ENCODE peak calls at places on chromosomes 16 and 17, in ten cellular contexts. W is Panc1, H is HL-60, J is endothelial cell of umbilical vein, K is stomach, F is transverse colon, U is HCT116, L is suprapubic skin, C is prostate gland, M is sigmoid colon. A is an unnamed sample.

GRCh38 chr16:67917852-67918236 is 13.8 kb downstream of the CTRL start:
- DNase-seq in J (no peak), H (no peak), F (no peak), U (peak; percentile 45), W (peak; percentile 47), K (no peak), C (no peak), M (no peak), L (no peak), A (no peak)

GRCh38 chr17:69578385-69578936 is 164.0 kb downstream of the MAP2K6 start:
- DNase-seq in K (no peak), L (no peak), M (no peak), C (no peak), H (no peak), F (no peak), J (no peak), U (no peak), W (no peak), A (no peak)

GRCh38 chr16:27241658-27242057 is 26.9 kb downstream of the NSMCE1 start:
- DNase-seq in J (peak; percentile 80), H (no peak), M (peak; percentile 60), L (peak; percentile 28), C (no peak), U (no peak), W (no peak), K (peak; percentile 10), F (no peak), A (peak; percentile 20)

GRCh38 chr16:17416461-17417221 is 54.1 kb downstream of the XYLT1 start:
- DNase-seq in H (peak; percentile 82), U (no peak), J (no peak), F (peak; percentile 60), K (no peak), C (no peak), M (no peak), W (no peak), L (no peak), A (peak; percentile 68)

GRCh38 chr16:68951991-68952877 is 108.9 kb downstream of the TANGO6 start:
- DNase-seq in K (no peak), M (no peak), J (peak; percentile 29), H (no peak), C (no peak), U (peak; percentile 69), F (no peak), W (no peak), L (no peak), A (no peak)

GRCh38 chr17:58520843-58521430 is 6.5 kb upstream of the MTMR4 start:
- DNase-seq in M (no peak), C (no peak), H (no peak), K (no peak), J (no peak), W (no peak), L (no peak), U (no peak), F (no peak), A (no peak)

GRCh38 chr16:9934723-9935508 is 247.3 kb downstream of the GRIN2A start:
- DNase-seq in J (no peak), K (no peak), C (no peak), H (no peak), L (no peak), U (no peak), F (no peak), M (no peak), W (no peak), A (no peak)

GRCh38 chr17:60398227-60398959 is 6.5 kb upstream of the USP32 start:
- DNase-seq in J (no peak), H (no peak), L (no peak), F (no peak), U (no peak), K (no peak), M (no peak), C (no peak), W (no peak), A (peak; percentile 33)

GRCh38 chr16:2482181-2483107 is 7.5 kb downstream of the TBC1D24 start:
- DNase-seq in L (no peak), F (peak; percentile 38), C (peak; percentile 66), W (no peak), K (no peak), U (no peak), M (peak; percentile 93), H (no peak), J (no peak), A (peak; percentile 89)

GRCh38 chr17:17713839-17714238 is 32.6 kb downstream of the RAI1 start:
- DNase-seq in U (no peak), M (peak; percentile 82), F (no peak), K (peak; percentile 69), L (no peak), J (no peak), H (no peak), W (no peak), C (no peak), A (no peak)

GRCh38 chr16:21104124-21104860 is 46.4 kb downstream of the DNAH3 start:
- DNase-seq in H (no peak), U (no peak), K (no peak), M (no peak), W (no peak), L (no peak), C (no peak), F (no peak), J (peak; percentile 82), A (no peak)

DNA sequence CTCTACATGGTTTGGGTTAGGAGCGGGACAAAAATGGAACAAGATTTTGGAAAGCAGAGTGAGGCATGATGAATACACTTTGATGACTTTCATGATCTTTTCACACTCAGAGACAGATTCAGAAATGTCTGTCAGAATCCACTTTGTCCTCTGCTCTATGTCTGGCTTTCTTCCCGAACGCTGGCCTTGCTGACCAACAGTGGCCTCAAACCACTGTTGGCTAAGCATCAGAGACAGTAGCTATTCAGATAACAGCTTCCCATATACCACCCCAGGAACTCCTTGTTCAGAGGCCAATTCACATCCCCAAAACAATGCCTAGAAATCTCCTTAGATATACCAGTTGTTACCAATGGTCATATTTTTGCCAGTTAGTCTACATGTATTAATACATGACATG is 40.9 kb downstream of the FBXL20 start:
- DNase-seq in M (no peak), L (no peak), J (no peak), W (no peak), F (no peak), H (no peak), C (no peak), U (no peak), K (no peak), A (no peak)
- H3K27ac ChIP-seq in M (no peak overlapping the region), L (no peak overlapping the region), J (no peak overlapping the region), W (no peak overlapping the region), F (no peak overlapping the region), H (no peak overlapping the region), C (no peak overlapping the region), U (no peak overlapping the region), K (no peak overlapping the region), A (no peak overlapping the region)

GRCh38 chr16:48356633-48357376 is 28.4 kb downstream of the SIAH1 start:
- DNase-seq in C (no peak), K (no peak), W (no peak), H (no peak), F (no peak), M (no peak), J (no peak), L (no peak), U (no peak), A (no peak)

GRCh38 chr16:48353565-48354163 is 31.5 kb downstream of the SIAH1 start:
- DNase-seq in M (peak; percentile 79), L (no peak), U (peak; percentile 51), H (peak; percentile 61), K (peak; percentile 63), J (peak; percentile 75), W (peak; percentile 24), C (peak; percentile 44), F (peak; percentile 66), A (no peak)

GRCh38 chr16:48352648-48353347 is 32.4 kb downstream of the SIAH1 start:
- DNase-seq in M (no peak), F (no peak), U (no peak), W (no peak), H (no peak), C (no peak), L (no peak), J (no peak), K (no peak), A (no peak)

GRCh38 chr16:48358419-48358818 is 26.8 kb downstream of the SIAH1 start:
- DNase-seq in L (no peak), F (no peak), J (no peak), H (no peak), C (no peak), U (no peak), M (no peak), W (no peak), K (no peak), A (no peak)

DNA sequence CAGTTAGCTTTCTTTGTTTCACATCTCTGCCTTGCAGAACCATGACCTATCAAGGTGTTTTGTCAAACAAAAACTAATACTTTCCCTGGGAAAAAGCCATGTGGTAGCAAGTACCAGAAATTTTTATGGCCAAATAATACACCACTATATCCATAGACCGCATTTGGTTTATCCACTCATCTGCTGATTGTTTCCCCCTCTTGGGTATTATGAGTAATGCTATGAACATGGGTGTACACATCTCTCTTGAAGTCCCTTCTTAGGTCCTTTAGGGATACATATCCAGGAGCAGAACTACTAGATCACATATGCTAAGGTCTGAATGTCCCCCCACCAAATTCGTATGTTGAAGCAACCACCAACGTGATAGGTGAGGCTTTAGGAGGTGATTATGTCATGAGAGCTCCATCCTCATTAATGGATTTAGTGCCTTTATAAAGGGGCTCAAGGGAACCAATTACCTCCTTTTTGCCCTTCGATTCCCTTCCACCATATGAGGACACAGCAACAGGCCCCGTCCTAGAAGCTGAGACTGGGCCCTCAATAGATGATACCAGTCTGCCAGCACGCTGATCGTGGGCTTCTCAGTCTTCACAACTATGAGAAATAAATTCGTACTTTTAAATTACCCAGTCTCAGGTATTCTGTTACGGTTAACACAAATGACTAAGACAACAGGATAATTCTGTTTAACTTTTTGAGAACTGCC is 30.2 kb downstream of the SIAH1 start:
- DNase-seq in J (no peak), M (no peak), U (no peak), H (no peak), W (no peak), C (no peak), F (no peak), L (no peak), K (no peak), A (no peak)
- TF ChIP-seq POLR2AphosphoS5 in J (no peak), M (no peak), U (no peak), H (no peak), W (no peak), C (no peak), F (no peak), L (no peak), K (no peak), A (no peak)

DNA sequence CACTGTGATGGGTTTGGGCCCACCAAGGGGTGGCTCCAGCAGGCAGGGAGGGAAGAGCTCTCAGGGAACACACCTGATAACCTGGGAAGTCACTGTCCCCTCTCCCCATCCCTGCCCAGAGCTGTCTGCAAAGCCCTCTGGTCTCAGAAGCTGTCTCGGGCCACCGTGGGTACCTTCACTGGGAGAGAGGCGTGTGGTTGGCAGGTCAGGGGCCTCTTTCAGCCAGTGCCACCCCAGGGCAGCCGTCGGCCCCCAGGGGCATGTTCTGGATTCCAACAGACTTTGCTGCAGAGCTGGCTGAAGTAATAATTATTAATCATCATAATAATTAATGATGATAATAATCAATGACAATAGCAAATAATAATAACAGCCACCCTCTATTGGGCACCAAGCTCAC is 21.1 kb downstream of the MGAT5B start:
- DNase-seq in F (no peak), C (no peak), W (no peak), H (no peak), L (no peak), K (no peak), M (no peak), U (no peak), J (no peak), A (no peak)
- TF ChIP-seq CTCF in F (no peak), C (no peak), W (no peak), H (no peak), L (no peak), K (no peak), M (no peak), U (no peak), J (no peak), A (no peak)

GRCh38 chr17:14297161-14297851 is 3.6 kb upstream of the HS3ST3B1 start:
- DNase-seq in C (no peak), U (no peak), H (peak; percentile 37), M (no peak), J (peak; percentile 11), K (peak; percentile 38), F (no peak), L (peak; percentile 62), W (no peak), A (peak; percentile 89)
- H3K27ac ChIP-seq in C (peak overlapping the region; percentile 55), U (no peak overlapping the region), H (no peak overlapping the region), M (no peak overlapping the region), J (no peak overlapping the region), K (no peak overlapping the region), F (no peak overlapping the region), L (no peak overlapping the region), W (no peak overlapping the region), A (no peak overlapping the region)

A was measured in upper lobe of left lung.